ENCODE peak calls at places on chromosomes 1 and 21, in five cellular contexts. P is ovary, A is vagina, J is mammary epithelial cell, R is heart right ventricle. D is an unnamed sample.

GRCh38 chr1:206635983-206636354 is 633 bp downstream of the DYRK3 start:
- DNase-seq in J (peak; percentile 35), R (no peak), A (no peak), P (no peak), D (no peak)

GRCh38 chr1:60068393-60069045 is 5.1 kb downstream of the C1orf87 start:
- DNase-seq in J (no peak), R (no peak), A (no peak), P (no peak), D (no peak)

GRCh38 chr1:41547336-41547735 is 62.9 kb upstream of the EDN2 start:
- DNase-seq in A (no peak), R (no peak), P (no peak), J (no peak), D (no peak)

GRCh38 chr1:214454619-214455396 is 96.6 kb downstream of the PTPN14 start:
- DNase-seq in J (peak; percentile 75), A (no peak), P (no peak), R (no peak), D (no peak)

GRCh38 chr1:236751385-236751784 is 43.7 kb upstream of the MTR start:
- DNase-seq in J (no peak), R (no peak), A (no peak), P (no peak), D (no peak)

GRCh38 chr1:27689423-27690173 is 17.6 kb upstream of the IFI6 start:
- DNase-seq in R (no peak), A (no peak), J (no peak), P (no peak), D (no peak)

GRCh38 chr21:42112223-42112622 is 41.1 kb downstream of the UMODL1 start:
- DNase-seq in R (no peak), A (no peak), J (no peak), P (no peak), D (no peak)

GRCh38 chr1:158771950-158772866 is at the start of gene OR6N1:
- DNase-seq in A (no peak), J (no peak), P (no peak), R (no peak), D (no peak)

GRCh38 chr1:155093938-155094621 is 15.4 kb downstream of the EFNA3 start:
- DNase-seq in P (peak; percentile 62), J (peak; percentile 54), R (peak; percentile 62), A (no peak), D (peak; percentile 54)

GRCh38 chr1:67230539-67230938 is 64.3 kb downstream of the IL23R start:
- DNase-seq in P (no peak), A (no peak), R (no peak), J (peak; percentile 81), D (no peak)

GRCh38 chr21:17454315-17455027 is 58.4 kb upstream of the CXADR start:
- DNase-seq in R (no peak), A (no peak), J (peak; percentile 88), P (peak; percentile 52), D (no peak)

GRCh38 chr21:43764576-43765495 is 11.3 kb downstream of the CSTB start:
- DNase-seq in P (no peak), J (no peak), R (no peak), A (no peak), D (no peak)

GRCh38 chr1:92410706-92411105 is 76.0 kb downstream of the GFI1 start:
- DNase-seq in R (no peak), P (no peak), J (no peak), A (no peak), D (no peak)

GRCh38 chr1:43531453-43531905 is 796 bp downstream of the PTPRF start:
- DNase-seq in P (peak; percentile 55), R (no peak), A (no peak), J (no peak), D (no peak)

DNA sequence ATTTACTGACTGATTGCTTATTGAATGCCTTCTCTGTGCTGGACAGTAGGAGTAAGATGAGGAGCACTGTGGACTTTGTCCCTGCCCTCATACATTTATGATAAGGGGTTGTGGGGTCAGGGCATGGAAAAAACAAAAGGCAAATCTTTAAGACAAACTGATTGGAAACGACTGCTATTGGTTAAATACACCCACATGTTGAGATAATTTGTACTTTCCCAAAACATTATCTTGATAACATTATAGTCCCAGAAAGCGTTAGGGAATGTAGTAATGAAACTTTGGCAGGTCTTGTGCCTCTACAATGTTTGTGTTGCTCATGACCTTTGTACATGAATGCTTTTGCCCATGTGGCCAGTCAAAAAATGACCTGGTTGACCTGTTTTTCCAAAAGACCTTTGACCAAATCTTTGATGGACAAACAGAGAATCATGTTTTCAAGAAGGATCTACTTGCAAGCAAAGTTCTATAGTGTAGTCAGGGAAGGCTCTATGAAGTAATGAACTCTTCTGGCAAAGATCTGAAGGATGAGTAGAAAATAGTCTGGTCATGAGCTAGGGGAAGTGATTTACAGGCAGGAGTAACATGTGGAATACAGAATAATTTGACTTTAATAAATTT is 50.9 kb downstream of the LEPR start:
- DNase-seq in P (no peak), A (no peak), J (no peak), R (no peak), D (no peak)
- H3K27ac ChIP-seq in P (peak overlapping the region; percentile 22), A (peak overlapping the region; percentile 44), J (no peak overlapping the region), R (no peak overlapping the region), D (no peak overlapping the region)

DNA sequence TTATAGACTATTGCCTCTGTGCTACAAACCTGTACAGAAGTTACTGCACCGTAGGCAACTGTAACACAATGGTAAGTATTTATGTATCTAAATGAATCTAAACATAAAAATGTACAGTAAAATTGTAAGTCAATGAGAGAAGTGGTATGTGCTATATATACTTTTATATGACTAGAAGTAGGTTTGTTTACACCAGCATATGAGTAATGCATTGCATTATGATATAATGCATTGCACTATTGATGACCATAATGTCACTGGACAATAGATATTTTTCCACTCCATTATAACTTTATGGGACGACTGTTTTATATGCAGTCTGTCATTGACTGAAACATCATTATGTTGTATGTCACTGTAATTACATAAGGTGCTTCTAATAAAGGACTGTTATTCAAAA is 340.3 kb upstream of the SNX7 start:
- DNase-seq in P (no peak), J (no peak), A (no peak), R (no peak), D (no peak)
- H3K27ac ChIP-seq in P (no peak overlapping the region), J (peak overlapping the region; percentile 97), A (no peak overlapping the region), R (no peak overlapping the region), D (no peak overlapping the region)

GRCh38 chr1:201391651-201392511 is 7.2 kb downstream of the LAD1 start:
- DNase-seq in R (no peak), P (no peak), J (no peak), A (no peak), D (no peak)
- H3K27ac ChIP-seq in R (no peak overlapping the region), P (no peak overlapping the region), J (no peak overlapping the region), A (no peak overlapping the region), D (no peak overlapping the region)

DNA sequence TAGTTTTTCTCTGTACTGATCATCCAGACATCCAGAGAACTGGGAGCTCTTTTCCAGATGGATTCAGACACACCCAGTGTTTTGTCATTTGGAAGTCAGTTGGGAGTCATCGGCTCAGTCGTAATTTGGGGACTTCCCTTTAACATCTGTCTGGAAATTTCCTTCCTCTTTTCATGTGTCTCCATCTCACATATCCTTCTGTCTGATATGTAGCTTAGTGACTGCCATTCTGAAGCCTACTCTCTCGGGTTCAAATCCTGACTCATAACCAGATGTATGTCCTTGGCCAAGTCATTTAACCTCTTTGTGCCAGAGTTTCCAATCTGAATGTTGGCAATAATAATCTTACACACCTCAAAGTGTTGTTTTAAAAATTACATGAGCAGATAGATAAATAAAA is 3.0 kb downstream of the MORC3 start:
- DNase-seq in J (peak; percentile 45), A (no peak), P (no peak), R (peak; percentile 17), D (no peak)
- H3K27ac ChIP-seq in J (peak overlapping the region; percentile 95), A (peak overlapping the region; percentile 95), P (no peak overlapping the region), R (peak overlapping the region; percentile 0), D (no peak overlapping the region)

GRCh38 chr1:246687002-246687401 is 37.2 kb upstream of the SCCPDH start:
- DNase-seq in A (no peak), R (no peak), J (no peak), P (no peak), D (no peak)

GRCh38 chr1:246691622-246692495 is 32.4 kb upstream of the SCCPDH start:
- DNase-seq in A (no peak), J (no peak), P (no peak), R (no peak), D (peak; percentile 63)

GRCh38 chr1:246695136-246695535 is 29.1 kb upstream of the SCCPDH start:
- DNase-seq in P (no peak), R (no peak), A (no peak), J (peak; percentile 58), D (no peak)

GRCh38 chr1:246689409-246689997 is 34.7 kb upstream of the SCCPDH start:
- DNase-seq in J (peak; percentile 76), P (peak; percentile 39), A (no peak), R (peak; percentile 64), D (peak; percentile 33)

DNA sequence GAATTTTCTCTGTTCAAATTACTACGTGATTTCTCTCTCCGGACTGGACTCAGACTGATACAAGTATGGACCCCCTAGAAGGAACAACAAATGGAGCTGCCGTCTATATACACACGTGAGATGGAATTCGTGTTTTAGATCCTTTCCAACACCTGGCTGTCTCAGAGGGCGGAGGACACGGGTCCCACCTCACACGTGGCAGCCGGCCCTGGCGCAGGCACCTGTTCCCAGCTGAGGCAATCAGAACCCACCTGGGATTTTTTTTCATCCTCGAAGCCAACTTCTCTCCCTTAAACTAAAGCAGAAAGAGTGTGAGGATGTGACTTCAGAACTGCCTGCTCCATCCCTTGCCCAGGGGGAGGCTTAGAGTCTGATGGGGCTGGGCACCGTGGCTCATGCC is 34.1 kb upstream of the SCCPDH start:
- DNase-seq in A (no peak), J (no peak), P (no peak), R (no peak), D (no peak)
- H3K27ac ChIP-seq in A (peak overlapping the region; percentile 13), J (no peak overlapping the region), P (no peak overlapping the region), R (no peak overlapping the region), D (no peak overlapping the region)